ENCODE peak calls at places on chromosomes 16 and 17, in four cellular contexts. U, G, X and O are unnamed samples.

GRCh38 chr17:8122391-8122922 is 1.4 kb downstream of the HES7 start:
- DNase-seq in U (peak; percentile 77), X (no peak), G (no peak), O (no peak)

GRCh38 chr17:40540448-40540847 is 24.8 kb downstream of the CCR7 start:
- DNase-seq in G (no peak), U (no peak), X (no peak), O (no peak)

GRCh38 chr16:65975049-65975708 is 391.3 kb upstream of the CDH5 start:
- DNase-seq in X (no peak), U (peak; percentile 23), G (peak; percentile 60), O (no peak)

GRCh38 chr17:1745513-1746020 is 2.9 kb downstream of the SERPINF2 start:
- DNase-seq in U (no peak), G (no peak), X (no peak), O (no peak)

GRCh38 chr16:19245326-19245925 is 40.1 kb upstream of the CLEC19A start:
- DNase-seq in G (no peak), X (no peak), U (peak; percentile 16), O (no peak)

GRCh38 chr17:76683011-76683755 is 27.6 kb downstream of the MXRA7 start:
- DNase-seq in U (peak; percentile 66), G (peak; percentile 58), X (no peak), O (no peak)

GRCh38 chr17:76442341-76443338 is 10.3 kb downstream of the UBE2O start:
- DNase-seq in G (peak; percentile 50), X (no peak), U (no peak), O (no peak)

GRCh38 chr17:42774066-42774750 is 959 bp downstream of the VPS25 start:
- DNase-seq in U (no peak), X (peak; percentile 49), G (no peak), O (no peak)

GRCh38 chr17:73189417-73190099 is 3.3 kb upstream of the COG1 start:
- DNase-seq in G (peak; percentile 53), X (peak; percentile 83), U (peak; percentile 50), O (peak; percentile 35)

GRCh38 chr17:36500745-36501225 is 14.3 kb downstream of the ZNHIT3 start:
- DNase-seq in U (no peak), G (no peak), X (no peak), O (no peak)
- TF ChIP-seq ELF4 in U (no peak), G (no peak), X (no peak), O (no peak)

GRCh38 chr17:49991409-49991808 is 3.6 kb downstream of the DLX3 start:
- DNase-seq in U (no peak), G (no peak), X (no peak), O (no peak)

GRCh38 chr17:49993423-49994037 is 1.5 kb downstream of the DLX3 start:
- DNase-seq in X (no peak), G (no peak), U (peak; percentile 55), O (no peak)

GRCh38 chr17:49992191-49992932 is 2.7 kb downstream of the DLX3 start:
- DNase-seq in G (no peak), X (no peak), U (no peak), O (no peak)

GRCh38 chr17:49994085-49995054 is 654 bp downstream of the DLX3 start:
- DNase-seq in X (no peak), U (peak; percentile 63), G (no peak), O (no peak)

GRCh38 chr17:49992933-49993422 is 2.0 kb downstream of the DLX3 start:
- DNase-seq in G (no peak), X (no peak), U (no peak), O (no peak)
- TF ChIP-seq ELF4 in G (no peak), X (no peak), U (no peak), O (no peak)

GRCh38 chr16:13108126-13108525 is 206.7 kb downstream of the SHISA9 start:
- DNase-seq in G (no peak), X (no peak), U (no peak), O (no peak)
- TF ChIP-seq ELF4 in G (no peak), X (no peak), U (no peak), O (no peak)

GRCh38 chr17:50355701-50356341 is 9.9 kb downstream of the XYLT2 start:
- DNase-seq in U (no peak), G (no peak), X (no peak), O (no peak)
- TF ChIP-seq ELF4 in U (no peak), G (no peak), X (no peak), O (no peak)

DNA sequence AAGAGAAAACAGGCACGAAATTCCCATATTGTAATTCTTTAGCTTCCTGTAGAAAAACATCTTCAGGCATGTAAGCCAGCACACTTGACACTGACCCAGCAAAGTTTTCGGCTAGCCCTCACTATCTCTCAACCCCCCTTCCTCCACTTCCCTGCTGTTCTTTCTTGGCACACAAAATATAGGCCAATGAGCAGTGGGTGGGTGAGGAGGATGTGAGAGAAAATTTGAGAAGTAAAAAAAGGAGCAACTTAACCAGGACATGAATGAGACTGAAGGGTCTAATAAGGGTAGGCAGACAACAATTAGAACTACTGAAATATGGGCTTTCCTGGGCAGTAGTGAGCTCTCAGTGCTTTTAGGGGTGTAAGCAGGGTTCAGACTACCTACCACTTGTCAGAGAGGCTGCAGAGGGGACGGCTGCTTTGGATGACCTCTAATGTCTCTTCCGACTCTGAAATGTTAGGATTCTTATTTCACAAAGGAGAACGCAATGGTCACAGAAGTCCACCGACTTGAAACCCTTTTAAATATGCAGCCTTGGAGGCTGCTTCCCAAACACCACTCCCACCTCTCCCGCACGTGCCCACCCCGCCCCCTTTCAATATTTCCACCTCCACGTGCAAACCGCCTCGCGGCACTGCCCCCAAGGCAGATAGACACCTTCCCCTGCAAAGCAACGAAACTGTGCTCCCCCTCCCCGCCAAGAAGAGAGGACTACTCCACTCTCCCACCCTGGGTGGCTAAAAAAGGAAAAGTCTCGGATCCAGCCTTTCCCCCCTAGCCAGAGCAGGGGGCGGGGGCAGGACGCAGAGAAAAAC is 884 bp downstream of the MBTD1 start:
- DNase-seq in X (peak; percentile 39), G (peak; percentile 72), U (peak; percentile 31), O (peak; percentile 36)
- TF ChIP-seq ELF4 in X (no peak), G (no peak), U (no peak), O (no peak)

GRCh38 chr17:64174686-64175456 is 44.9 kb upstream of the ERN1 start:
- DNase-seq in U (no peak), X (no peak), G (no peak), O (no peak)

GRCh38 chr17:64170286-64170685 is 40.3 kb upstream of the ERN1 start:
- DNase-seq in G (no peak), U (no peak), X (no peak), O (no peak)

GRCh38 chr17:64173646-64174045 is 43.7 kb upstream of the ERN1 start:
- DNase-seq in X (no peak), U (no peak), G (no peak), O (no peak)

GRCh38 chr17:64171041-64171440 is 41.1 kb upstream of the ERN1 start:
- DNase-seq in G (no peak), U (no peak), X (no peak), O (no peak)

DNA sequence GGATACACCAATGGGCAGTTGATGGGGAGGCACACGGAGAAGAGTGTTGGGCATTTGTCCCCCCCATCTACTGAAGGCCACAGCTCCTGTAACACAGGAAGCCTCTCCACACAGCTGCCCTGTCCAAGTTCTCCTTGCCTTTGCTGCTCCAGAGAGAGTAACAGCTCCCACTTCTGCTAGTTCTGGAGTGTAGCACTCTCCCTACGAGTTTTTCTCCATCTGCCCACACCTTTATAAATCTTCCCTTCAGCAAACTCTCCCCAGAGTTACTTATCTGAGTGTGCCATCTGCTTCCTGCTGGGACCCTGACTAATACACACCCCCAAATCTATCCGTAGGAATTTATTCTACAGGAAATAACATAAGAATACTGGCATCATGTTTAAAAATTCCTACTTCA is 42.6 kb upstream of the ERN1 start:
- DNase-seq in X (no peak), G (peak; percentile 36), U (no peak), O (no peak)
- TF ChIP-seq ELF4 in X (no peak), G (no peak), U (no peak), O (no peak)

GRCh38 chr17:61135782-61136181 is 263.9 kb upstream of the TBX2 start:
- DNase-seq in X (no peak), U (no peak), G (no peak), O (no peak)

GRCh38 chr17:61140386-61140785 is 259.3 kb upstream of the TBX2 start:
- DNase-seq in G (no peak), X (no peak), U (no peak), O (no peak)

GRCh38 chr17:61144137-61144536 is 255.5 kb upstream of the TBX2 start:
- DNase-seq in U (no peak), G (no peak), X (no peak), O (no peak)

GRCh38 chr17:61143026-61143425 is 256.6 kb upstream of the TBX2 start:
- DNase-seq in G (no peak), U (no peak), X (no peak), O (no peak)

DNA sequence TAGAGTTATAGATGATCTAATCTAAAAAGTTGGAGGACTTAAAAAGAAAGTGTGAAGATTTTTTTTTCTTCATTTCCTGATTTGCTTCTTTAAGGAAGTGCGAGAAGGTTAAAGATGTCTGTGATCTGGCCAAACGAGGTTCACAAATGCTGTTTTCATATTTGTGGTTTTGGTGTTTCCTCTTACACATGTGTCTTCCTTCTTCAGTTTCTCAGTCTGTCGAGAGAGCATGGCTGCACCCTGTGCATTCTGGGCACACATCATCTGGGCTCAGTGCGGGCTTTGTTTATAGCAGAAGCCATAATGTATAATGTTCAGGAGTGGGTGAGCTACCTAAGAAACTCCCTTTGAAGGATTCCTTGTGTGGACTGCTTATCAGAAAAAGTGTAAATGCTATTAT is 260.4 kb upstream of the TBX2 start:
- DNase-seq in G (no peak), U (no peak), X (no peak), O (no peak)
- TF ChIP-seq ELF4 in G (no peak), U (no peak), X (no peak), O (no peak)